ENCODE peak calls at places on chromosome 16, in four cellular contexts. H is lower lobe of right lung, A is neural progenitor cell, I is heart left ventricle. S is an unnamed sample.

GRCh38 chr16:23434380-23434779 is 18.6 kb downstream of the COG7 start:
- DNase-seq in H (no peak), A (peak; percentile 65), I (no peak), S (peak; percentile 27)

GRCh38 chr16:50315346-50315997 is 49.1 kb downstream of the ADCY7 start:
- DNase-seq in H (peak; percentile 32), A (no peak), I (no peak), S (no peak)

GRCh38 chr16:29658693-29659092 is 4.4 kb upstream of the SPN start:
- DNase-seq in H (no peak), A (no peak), I (no peak), S (no peak)

GRCh38 chr16:10990378-10990777 is 46.0 kb downstream of the CLEC16A start:
- DNase-seq in H (no peak), A (no peak), I (no peak), S (no peak)

GRCh38 chr16:75343311-75343710 is 90.0 kb downstream of the CFDP1 start:
- DNase-seq in H (no peak), A (no peak), I (no peak), S (no peak)

GRCh38 chr16:23059433-23059832 is 89.8 kb downstream of the USP31 start:
- DNase-seq in H (no peak), A (no peak), I (no peak), S (no peak)

GRCh38 chr16:50261160-50261706 is 5.1 kb upstream of the ADCY7 start:
- DNase-seq in H (no peak), A (no peak), I (peak; percentile 19), S (no peak)

GRCh38 chr16:74603848-74604247 is 3.1 kb downstream of the GLG1 start:
- DNase-seq in H (no peak), A (no peak), I (no peak), S (no peak)

GRCh38 chr16:69309316-69309715 is 1.8 kb upstream of the VPS4A start:
- DNase-seq in H (no peak), A (no peak), I (no peak), S (no peak)

GRCh38 chr16:69724981-69725479 is 1.3 kb downstream of the NQO1 start:
- DNase-seq in H (no peak), A (no peak), I (no peak), S (no peak)

GRCh38 chr16:66292241-66292935 is 74.1 kb upstream of the CDH5 start:
- DNase-seq in H (no peak), A (no peak), I (no peak), S (no peak)

GRCh38 chr16:29736112-29736511 is 9.7 kb downstream of the C16orf54 start:
- DNase-seq in H (no peak), A (peak; percentile 17), I (no peak), S (no peak)

GRCh38 chr16:62597874-62598273 is 561.6 kb upstream of the CDH8 start:
- DNase-seq in H (no peak), A (no peak), I (no peak), S (no peak)

GRCh38 chr16:48041861-48042435 is 113.8 kb downstream of the ABCC12 start:
- DNase-seq in H (no peak), A (peak; percentile 58), I (no peak), S (no peak)

GRCh38 chr16:57196276-57196675 is 10.1 kb downstream of the RSPRY1 start:
- DNase-seq in H (no peak), A (no peak), I (no peak), S (no peak)

DNA sequence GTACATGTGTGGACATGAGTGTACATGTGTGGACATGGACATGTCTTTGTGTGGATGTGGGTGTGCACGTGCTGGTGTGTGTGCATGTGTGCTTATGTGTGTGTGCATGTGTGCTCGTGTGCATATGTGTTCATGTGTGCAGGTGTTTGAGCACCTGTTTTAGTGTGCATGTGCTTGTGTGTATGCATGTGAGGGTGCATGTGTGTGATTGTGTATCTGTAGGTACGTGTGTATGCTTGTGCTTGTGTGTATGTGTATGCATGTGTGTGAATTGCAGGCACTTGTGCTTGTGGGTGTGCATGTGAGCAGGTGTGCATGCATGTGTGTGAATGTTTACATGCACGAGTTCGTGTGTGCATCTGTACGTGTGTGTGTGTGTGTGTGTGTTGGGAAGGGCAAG is 300.6 kb upstream of the EEF2KMT start:
- DNase-seq in H (no peak), A (no peak), I (no peak), S (no peak)
- H3K9me3 ChIP-seq in H (no peaks in the 10 kb centered on the region), A (no peaks in the 10 kb centered on the region), I (no peaks in the 10 kb centered on the region), S (no peaks in the 10 kb centered on the region)

DNA sequence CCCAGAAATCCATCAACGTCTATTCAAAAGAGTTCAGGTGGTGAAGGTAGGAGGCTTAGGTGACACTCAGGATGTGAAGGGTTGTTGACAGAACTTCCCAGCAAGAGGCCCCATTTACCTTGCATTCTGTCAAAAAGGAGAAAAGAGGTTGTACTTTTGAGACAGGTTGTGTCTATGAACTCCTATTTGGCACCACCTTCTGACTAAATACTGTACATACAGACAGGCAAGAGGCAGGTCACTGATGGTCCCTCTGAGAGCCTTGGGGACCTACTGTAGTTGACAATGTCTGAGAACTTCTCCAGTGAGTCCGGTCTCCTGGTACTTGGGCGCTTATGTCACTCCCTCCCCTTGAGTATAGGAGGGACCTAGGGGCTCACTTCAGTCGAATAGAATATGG is 479.3 kb upstream of the ZFHX3 start:
- DNase-seq in H (no peak), A (no peak), I (no peak), S (no peak)
- TF ChIP-seq CTCF in H (no peak), A (no peak), I (no peak), S (no peak)

GRCh38 chr16:4611337-4612023 is 3.2 kb downstream of the UBALD1 start:
- DNase-seq in H (no peak), A (no peak), I (no peak), S (no peak)
- H3K9me3 ChIP-seq in H (no peaks in the 10 kb centered on the region), A (no peaks in the 10 kb centered on the region), I (no peaks in the 10 kb centered on the region), S (no peaks in the 10 kb centered on the region)

DNA sequence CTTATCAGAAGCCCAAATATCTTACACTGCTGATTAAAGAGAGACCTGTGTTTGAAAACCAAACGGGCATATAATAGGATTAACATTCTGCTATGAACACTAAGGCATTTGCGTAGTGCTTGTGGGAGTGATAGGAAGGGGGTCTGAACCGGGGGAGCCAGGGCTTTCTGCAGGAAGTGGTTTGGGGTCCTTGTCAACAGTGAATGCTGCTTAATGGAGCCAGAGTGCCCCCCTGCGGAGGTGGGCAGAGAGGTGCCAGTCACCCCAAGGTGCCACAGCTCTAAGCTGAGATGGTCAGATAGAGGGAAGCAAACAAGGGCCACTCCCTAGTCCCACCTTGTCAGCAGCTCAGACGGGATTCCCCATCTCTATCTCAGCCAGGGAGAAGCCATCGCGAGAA is 17.6 kb downstream of the NAA60 start:
- DNase-seq in H (no peak), A (peak; percentile 68), I (peak; percentile 24), S (no peak)
- TF ChIP-seq CTCF in H (no peak), A (no peak), I (no peak), S (no peak)

DNA sequence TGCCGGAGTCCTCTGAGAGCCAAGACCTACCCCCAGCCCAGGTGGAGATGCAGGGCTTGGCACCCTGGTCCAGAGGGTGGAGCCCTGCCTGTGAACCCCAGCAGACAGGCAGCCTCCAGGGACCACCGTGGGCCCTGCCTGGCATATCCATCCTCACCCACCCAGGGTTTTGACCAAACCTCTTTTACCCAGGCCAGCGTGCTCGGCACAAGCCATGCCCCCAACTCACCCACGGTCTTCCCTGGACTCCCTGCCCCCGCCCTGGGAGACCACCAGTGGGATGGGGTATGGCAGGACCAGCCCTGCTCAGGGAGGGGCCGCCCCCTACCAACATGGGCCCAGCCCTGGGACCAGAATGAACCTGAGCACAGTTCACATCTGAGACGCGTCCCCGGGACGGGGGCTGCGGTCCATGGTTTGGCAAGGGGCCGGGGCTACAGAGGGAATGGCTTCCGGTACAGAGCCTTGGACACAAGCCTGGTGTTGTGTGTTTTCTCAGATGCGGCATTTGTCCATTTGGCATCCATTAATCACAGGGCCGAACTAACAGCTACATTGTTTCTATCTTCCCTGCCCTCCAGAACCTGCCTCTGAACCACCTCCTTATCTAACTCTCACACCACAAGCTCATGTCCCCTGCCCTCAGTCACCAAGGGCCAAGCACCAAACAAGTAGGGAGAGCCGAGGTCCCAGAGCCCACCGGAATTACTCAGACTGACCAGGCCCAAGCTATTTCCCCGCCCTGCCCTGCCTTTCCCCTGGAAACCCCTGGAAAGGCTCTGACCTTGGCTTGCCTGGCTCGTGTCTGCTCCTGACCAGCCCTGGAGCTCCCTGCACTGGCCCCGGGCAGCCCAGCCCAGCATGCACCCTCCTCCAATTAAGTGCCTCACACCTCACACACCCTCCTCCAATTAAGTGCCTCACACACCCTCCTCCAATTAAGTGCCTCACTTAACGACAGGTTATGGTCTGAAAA is 14.1 kb downstream of the HS3ST6 start:
- DNase-seq in H (peak; percentile 76), A (no peak), I (no peak), S (no peak)
- H3K9me3 ChIP-seq in H (no peaks in the 10 kb centered on the region), A (no peaks in the 10 kb centered on the region), I (no peaks in the 10 kb centered on the region), S (no peaks in the 10 kb centered on the region)

GRCh38 chr16:84982434-84982833 is 28.9 kb downstream of the ZDHHC7 start:
- DNase-seq in H (peak; percentile 72), A (no peak), I (peak; percentile 45), S (peak; percentile 75)
- TF ChIP-seq CTCF in H (peak; percentile 19), A (no peak), I (no peak), S (no peak)

GRCh38 chr16:35296962-35297653 is 1837.7 kb downstream of the TP53TG3F start:
- DNase-seq in H (no peak), A (no peak), I (no peak), S (no peak)
- H3K9me3 ChIP-seq in H (no peaks in the 10 kb centered on the region), A (peaks cover 2% of the 10 kb centered on the region), I (no peaks in the 10 kb centered on the region), S (peaks cover 59% of the 10 kb centered on the region)

GRCh38 chr16:46702030-46702429 is 12.6 kb downstream of the ORC6 start:
- DNase-seq in H (no peak), A (no peak), I (no peak), S (no peak)

GRCh38 chr16:46693598-46693997 is 4.1 kb downstream of the ORC6 start:
- DNase-seq in H (no peak), A (no peak), I (no peak), S (no peak)

GRCh38 chr16:46691720-46692119 is 2.3 kb downstream of the ORC6 start:
- DNase-seq in H (no peak), A (no peak), I (no peak), S (no peak)

GRCh38 chr16:46695937-46696336 is 6.5 kb downstream of the ORC6 start:
- DNase-seq in H (no peak), A (no peak), I (no peak), S (no peak)

DNA sequence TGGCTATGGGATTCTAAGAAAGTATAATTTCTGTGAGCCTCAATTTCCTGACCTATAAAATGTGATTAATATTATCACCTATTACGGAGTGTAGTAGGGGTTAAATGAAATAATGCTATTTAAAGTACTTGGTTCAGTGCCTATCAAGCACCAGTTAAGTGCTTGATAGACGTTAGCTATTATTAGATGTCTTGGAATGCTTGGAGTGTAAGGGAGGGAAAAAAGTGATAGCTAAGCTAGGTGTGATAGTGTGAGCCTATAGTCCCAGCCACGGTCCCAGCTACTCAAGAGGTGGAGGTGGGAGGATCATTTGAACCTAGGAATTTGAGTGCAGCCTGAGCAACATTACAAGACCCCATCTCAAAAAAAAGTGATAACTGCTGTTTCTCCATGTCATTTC is 7.5 kb downstream of the ORC6 start:
- DNase-seq in H (no peak), A (no peak), I (no peak), S (no peak)
- TF ChIP-seq CTCF in H (no peak), A (no peak), I (no peak), S (no peak)

GRCh38 chr16:89739383-89739782 is 18.0 kb downstream of the ZNF276 start:
- DNase-seq in H (no peak), A (no peak), I (no peak), S (no peak)
- H3K9me3 ChIP-seq in H (no peaks in the 10 kb centered on the region), A (no peaks in the 10 kb centered on the region), I (no peaks in the 10 kb centered on the region), S (no peaks in the 10 kb centered on the region)

S was measured in mucosa of descending colon.